ENCODE peak calls at places on chromosomes 3 and 15, in nine cellular contexts. V, Z, R, J, F, U, X, Y and I are unnamed samples.

GRCh38 chr3:134409041-134409440 is 34.8 kb upstream of the AMOTL2 start:
- DNase-seq in V (no peak), Z (no peak), R (no peak), J (no peak), F (no peak), U (no peak), X (no peak), Y (no peak), I (no peak)

GRCh38 chr3:185583925-185584324 is 2.2 kb upstream of the SENP2 start:
- DNase-seq in V (no peak), Z (no peak), R (no peak), J (no peak), F (no peak), U (no peak), X (no peak), Y (no peak), I (no peak)

GRCh38 chr3:167967257-167968010 is 128.3 kb downstream of the GOLIM4 start:
- DNase-seq in V (no peak), Z (peak), R (no peak), J (no peak), F (no peak), U (no peak), X (no peak), Y (no peak), I (no peak)

GRCh38 chr3:89184596-89184995 is 77.2 kb downstream of the EPHA3 start:
- DNase-seq in V (no peak), Z (no peak), R (no peak), J (no peak), F (no peak), U (no peak), X (no peak), Y (no peak), I (no peak)

GRCh38 chr15:79028411-79028964 is 62.1 kb downstream of the RASGRF1 start:
- DNase-seq in V (no peak), Z (peak), R (peak), J (no peak), F (peak), U (peak), X (peak), Y (no peak), I (peak)

GRCh38 chr3:128549283-128550112 is 56.5 kb upstream of the GATA2 start:
- DNase-seq in V (peak), Z (peak), R (no peak), J (no peak), F (peak), U (peak), X (peak), Y (peak), I (no peak)

GRCh38 chr3:39593341-39593740 is 125.9 kb downstream of the MOBP start:
- DNase-seq in V (no peak), Z (no peak), R (no peak), J (no peak), F (no peak), U (no peak), X (no peak), Y (no peak), I (no peak)

GRCh38 chr15:71725215-71725955 is 85.0 kb upstream of the NR2E3 start:
- DNase-seq in V (no peak), Z (peak), R (no peak), J (no peak), F (peak), U (no peak), X (no peak), Y (no peak), I (no peak)

GRCh38 chr3:161637559-161637958 is 141.0 kb downstream of the OTOL1 start:
- DNase-seq in V (no peak), Z (no peak), R (no peak), J (no peak), F (no peak), U (no peak), X (no peak), Y (no peak), I (no peak)

GRCh38 chr3:39025222-39025970 is 26.3 kb downstream of the SCN11A start:
- DNase-seq in V (no peak), Z (no peak), R (no peak), J (no peak), F (peak), U (no peak), X (no peak), Y (no peak), I (no peak)

GRCh38 chr3:184604039-184604955 is 42.7 kb downstream of the EPHB3 start:
- DNase-seq in V (no peak), Z (no peak), R (no peak), J (no peak), F (no peak), U (peak), X (no peak), Y (no peak), I (no peak)

GRCh38 chr3:195036203-195037016 is 234.5 kb downstream of the XXYLT1 start:
- DNase-seq in V (no peak), Z (no peak), R (no peak), J (no peak), F (no peak), U (no peak), X (no peak), Y (no peak), I (no peak)

GRCh38 chr15:95626501-95627361 is 703.8 kb upstream of the NR2F2 start:
- DNase-seq in V (no peak), Z (no peak), R (no peak), J (no peak), F (no peak), U (no peak), X (no peak), Y (no peak), I (no peak)

GRCh38 chr15:43204016-43204901 is 16.6 kb downstream of the EPB42 start:
- DNase-seq in V (peak), Z (peak), R (no peak), J (no peak), F (peak), U (peak), X (no peak), Y (peak), I (peak)

GRCh38 chr15:40633178-40633577 is 39.1 kb downstream of the KNL1 start:
- DNase-seq in V (no peak), Z (peak), R (no peak), J (no peak), F (peak), U (no peak), X (no peak), Y (peak), I (no peak)

GRCh38 chr3:72582211-72582878 is 265.9 kb downstream of the SHQ1 start:
- DNase-seq in V (no peak), Z (no peak), R (no peak), J (peak), F (no peak), U (no peak), X (no peak), Y (no peak), I (no peak)

GRCh38 chr3:168088106-168088722 is 7.5 kb downstream of the GOLIM4 start:
- DNase-seq in V (no peak), Z (no peak), R (no peak), J (peak), F (no peak), U (peak), X (no peak), Y (no peak), I (no peak)

GRCh38 chr3:40088527-40089170 is 220.9 kb upstream of the EIF1B start:
- DNase-seq in V (no peak), Z (no peak), R (no peak), J (no peak), F (no peak), U (no peak), X (no peak), Y (no peak), I (no peak)

GRCh38 chr15:37015025-37015424 is 85.3 kb downstream of the MEIS2 start:
- DNase-seq in V (no peak), Z (peak), R (peak), J (no peak), F (peak), U (no peak), X (peak), Y (no peak), I (no peak)

GRCh38 chr3:145776782-145777408 is 384.1 kb downstream of the PLOD2 start:
- DNase-seq in V (peak), Z (peak), R (peak), J (no peak), F (peak), U (peak), X (no peak), Y (peak), I (peak)

GRCh38 chr15:39392469-39393047 is 188.3 kb upstream of the THBS1 start:
- DNase-seq in V (no peak), Z (peak), R (no peak), J (no peak), F (no peak), U (no peak), X (no peak), Y (no peak), I (no peak)

GRCh38 chr15:56236197-56236596 is 7.5 kb downstream of the RFX7 start:
- DNase-seq in V (no peak), Z (no peak), R (no peak), J (no peak), F (no peak), U (no peak), X (no peak), Y (no peak), I (no peak)